ENCODE peak calls at places on chromosome X, in four cellular contexts. N is epithelial cell of esophagus, E is AG04450, Z is WERI-Rb-1. I is an unnamed sample.

GRCh38 chrX:134258202-134258601 is 21.2 kb downstream of the CCDC160 start:
- DNase-seq in Z (no peak), E (no peak), N (no peak), I (no peak)

GRCh38 chrX:340641-341423 is 22.2 kb upstream of the GTPBP6 start:
- DNase-seq in N (no peak), E (no peak), Z (peak), I (no peak)

GRCh38 chrX:38278682-38279081 is 48.6 kb downstream of the RPGR start:
- DNase-seq in E (no peak), Z (no peak), N (no peak), I (peak)

GRCh38 chrX:27254663-27255062 is 208.5 kb downstream of the PPP4R3C start:
- DNase-seq in Z (no peak), N (no peak), E (no peak), I (no peak)

GRCh38 chrX:151692825-151693224 is 2.4 kb upstream of the PRRG3 start:
- DNase-seq in N (no peak), E (no peak), Z (no peak), I (no peak)

GRCh38 chrX:1249101-1249887 is 19.3 kb upstream of the CSF2RA start:
- DNase-seq in N (peak), E (no peak), Z (peak), I (no peak)

GRCh38 chrX:97310373-97310772 is 426.7 kb downstream of the RPA4 start:
- DNase-seq in Z (no peak), E (no peak), N (peak), I (no peak)

GRCh38 chrX:12950851-12951589 is 23.9 kb upstream of the TMSB4X start:
- DNase-seq in Z (peak), N (no peak), E (no peak), I (no peak)

GRCh38 chrX:77900688-77901087 is 1.4 kb downstream of the COX7B start:
- DNase-seq in Z (no peak), E (no peak), N (peak), I (no peak)

GRCh38 chrX:16778545-16778944 is 7.7 kb upstream of the TXLNG start:
- DNase-seq in N (no peak), Z (no peak), E (no peak), I (no peak)

GRCh38 chrX:40099046-40099968 is 1.5 kb upstream of the BCOR start:
- DNase-seq in Z (peak), N (no peak), E (no peak), I (no peak)

GRCh38 chrX:12245650-12246645 is 107.7 kb downstream of the FRMPD4 start:
- DNase-seq in E (no peak), Z (no peak), N (no peak), I (peak)

GRCh38 chrX:104334971-104335370 is 80.2 kb upstream of the ESX1 start:
- DNase-seq in E (no peak), N (no peak), Z (no peak), I (no peak)

GRCh38 chrX:83934220-83934619 is 73.3 kb downstream of the CYLC1 start:
- DNase-seq in N (no peak), E (no peak), Z (no peak), I (no peak)

GRCh38 chrX:19024366-19024765 is 40.5 kb upstream of the PHKA2 start:
- DNase-seq in N (no peak), E (no peak), Z (no peak), I (no peak)

GRCh38 chrX:84046403-84046984 is 141.5 kb downstream of the RPS6KA6 start:
- DNase-seq in E (no peak), N (peak), Z (peak), I (no peak)

GRCh38 chrX:135185795-135186443 is 14.7 kb upstream of the CT55 start:
- DNase-seq in Z (peak), E (peak), N (peak), I (peak)

GRCh38 chrX:117093319-117093718 is 630.5 kb upstream of the CT83 start:
- DNase-seq in E (no peak), N (no peak), Z (no peak), I (no peak)

GRCh38 chrX:25012433-25012735 is 3.4 kb downstream of the ARX start:
- DNase-seq in E (no peak), N (no peak), Z (no peak), I (no peak)

GRCh38 chrX:981791-982626 is 230.4 kb downstream of the CRLF2 start:
- DNase-seq in Z (no peak), N (no peak), E (no peak), I (no peak)

GRCh38 chrX:101051549-101052302 is at the start of gene TRMT2B:
- DNase-seq in E (peak), Z (peak), N (peak), I (no peak)

GRCh38 chrX:131677655-131678628 is 134.1 kb downstream of the OR13H1 start:
- DNase-seq in Z (peak), N (peak), E (no peak), I (no peak)

GRCh38 chrX:48025561-48025960 is 18.8 kb downstream of the SPACA5 start:
- DNase-seq in N (peak), E (peak), Z (peak), I (no peak)

GRCh38 chrX:69093960-69094935 is 71.0 kb downstream of the PJA1 start:
- DNase-seq in E (no peak), N (peak), Z (peak), I (peak)

GRCh38 chrX:150543230-150544155 is 24.9 kb upstream of the MTM1 start:
- DNase-seq in Z (peak), N (no peak), E (no peak), I (no peak)

GRCh38 chrX:103211012-103211715 is 3.7 kb upstream of the BEX4 start:
- DNase-seq in Z (peak), N (peak), E (no peak), I (no peak)

GRCh38 chrX:42930951-42931350 is 153.0 kb upstream of the PPP1R2C start:
- DNase-seq in E (no peak), Z (no peak), N (no peak), I (no peak)

GRCh38 chrX:150049647-150050046 is 111.4 kb upstream of the EOLA2 start:
- DNase-seq in E (peak), N (no peak), Z (no peak), I (no peak)

GRCh38 chrX:38282044-38282443 is 45.3 kb downstream of the RPGR start:
- DNase-seq in Z (no peak), N (no peak), E (no peak), I (no peak)

GRCh38 chrX:48573690-48574269 is 504 bp upstream of the RBM3 start:
- DNase-seq in N (no peak), Z (no peak), E (no peak), I (no peak)

GRCh38 chrX:15146515-15146914 is 123.4 kb downstream of the ASB9 start:
- DNase-seq in Z (peak), E (no peak), N (peak), I (no peak)

GRCh38 chrX:33183366-33183765 is 28.0 kb downstream of the DMD start:
- DNase-seq in Z (no peak), N (no peak), E (peak), I (no peak)

GRCh38 chrX:153477458-153477857 is 7.1 kb upstream of the HAUS7 start:
- DNase-seq in Z (no peak), E (no peak), N (no peak), I (no peak)

GRCh38 chrX:42094208-42094607 is 170.9 kb upstream of the CASK start:
- DNase-seq in Z (no peak), N (no peak), E (no peak), I (no peak)

GRCh38 chrX:128846385-128846784 is 676.9 kb downstream of the SMARCA1 start:
- DNase-seq in N (no peak), E (no peak), Z (no peak), I (no peak)

GRCh38 chrX:138765061-138765460 is 53.5 kb upstream of the FGF13 start:
- DNase-seq in N (peak), Z (no peak), E (no peak), I (no peak)

GRCh38 chrX:119189115-119189514 is 47.0 kb upstream of the PGRMC1 start:
- DNase-seq in E (no peak), N (no peak), Z (no peak), I (no peak)

GRCh38 chrX:119190736-119191282 is 45.3 kb upstream of the PGRMC1 start:
- DNase-seq in N (no peak), E (no peak), Z (no peak), I (no peak)

GRCh38 chrX:119190251-119190651 is 45.8 kb upstream of the PGRMC1 start:
- DNase-seq in Z (no peak), E (no peak), N (no peak), I (no peak)

GRCh38 chrX:119189586-119189985 is 46.5 kb upstream of the PGRMC1 start:
- DNase-seq in N (no peak), Z (no peak), E (no peak), I (peak)

GRCh38 chrX:119194631-119195030 is 41.5 kb upstream of the PGRMC1 start:
- DNase-seq in Z (no peak), N (peak), E (no peak), I (peak)
- TF ChIP-seq CTCF in Z (peak), N (no peak), E (peak), I (no peak)

GRCh38 chrX:53440101-53440500 is 5.9 kb upstream of the HSD17B10 start:
- DNase-seq in E (no peak), N (no peak), Z (no peak), I (no peak)

GRCh38 chrX:53437211-53437610 is 3.0 kb upstream of the HSD17B10 start:
- DNase-seq in N (no peak), Z (no peak), E (no peak), I (no peak)

GRCh38 chrX:53438832-53439230 is 4.7 kb upstream of the HSD17B10 start:
- DNase-seq in E (no peak), Z (no peak), N (no peak), I (no peak)

GRCh38 chrX:53435997-53436396 is 1.8 kb upstream of the HSD17B10 start:
- DNase-seq in N (peak), Z (peak), E (no peak), I (no peak)

DNA sequence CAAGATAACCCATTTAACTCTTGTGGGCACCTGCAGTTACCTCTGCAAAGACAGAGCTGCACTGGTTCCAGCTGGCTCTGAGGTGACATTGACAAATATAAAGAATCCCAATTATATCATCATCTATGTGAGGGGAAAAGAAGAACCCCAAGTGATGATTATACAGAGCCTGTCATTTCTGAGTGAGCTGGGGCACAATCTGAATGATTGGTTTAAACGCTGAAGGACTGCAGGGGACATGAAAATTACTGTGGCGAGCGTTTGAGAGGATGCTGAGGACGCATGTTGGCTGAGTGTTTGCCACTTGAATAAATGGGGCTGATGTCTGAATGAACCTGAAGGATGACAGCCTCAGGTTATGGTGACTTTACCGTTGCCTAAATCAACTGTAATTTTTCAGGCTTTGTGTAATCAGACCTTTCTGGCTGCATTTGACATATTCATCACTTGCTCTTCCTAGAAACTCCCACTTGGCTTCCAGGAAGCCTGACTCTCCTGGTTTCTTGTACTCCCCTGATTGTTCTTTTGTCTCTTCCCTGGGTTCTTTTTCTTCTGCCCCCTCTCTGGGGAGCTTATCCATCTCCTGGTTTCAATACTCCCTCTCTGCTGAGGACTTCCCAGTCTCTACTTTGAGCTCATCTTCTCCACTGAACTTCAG is 4.1 kb upstream of the HSD17B10 start:
- DNase-seq in E (no peak), N (no peak), Z (no peak), I (no peak)
- H3K4me3 ChIP-seq in E (no peak), N (no peak), Z (no peak), I (no peak)

DNA sequence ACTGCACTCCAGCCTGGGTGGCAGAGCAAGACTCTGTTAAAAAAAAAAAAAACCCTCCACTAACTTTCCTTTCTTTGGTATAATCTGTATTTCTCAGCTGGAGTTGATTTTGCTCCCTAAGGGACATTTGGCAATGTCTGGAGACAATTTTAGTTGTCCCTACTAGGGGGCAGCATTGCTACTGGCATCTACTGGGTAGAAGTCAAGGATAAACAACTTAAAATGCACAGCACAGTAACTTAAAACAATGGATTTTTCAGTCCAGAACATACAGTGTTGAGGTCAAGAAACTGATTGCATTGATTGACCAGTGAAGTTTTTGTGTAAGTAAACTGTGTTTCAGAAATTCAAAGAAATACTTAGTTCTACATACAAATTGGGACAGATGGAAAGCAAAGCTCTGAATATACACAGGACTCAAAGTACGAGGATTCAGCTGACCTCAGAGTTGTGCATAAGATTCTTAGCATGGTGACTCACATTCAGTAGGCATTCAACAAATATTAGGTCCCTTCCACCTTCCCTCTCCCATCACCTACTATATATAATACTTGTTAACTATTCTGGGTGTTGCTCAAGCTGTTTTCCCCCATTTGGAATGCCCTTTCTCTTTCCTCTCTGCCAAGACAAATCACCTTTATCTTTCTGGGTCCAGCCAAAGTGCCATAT is 8.8 kb downstream of the DDX53 start:
- DNase-seq in Z (no peak), E (no peak), N (peak), I (no peak)
- TF ChIP-seq CTCF in Z (peak), E (peak), N (peak), I (peak)

GRCh38 chrX:51395807-51396728 is 63.4 kb downstream of the NUDT10 start:
- DNase-seq in E (no peak), Z (no peak), N (peak), I (no peak)

GRCh38 chrX:51395474-51395806 is 62.8 kb downstream of the NUDT10 start:
- DNase-seq in N (no peak), E (no peak), Z (no peak), I (no peak)
- H3K4me3 ChIP-seq in N (no peak), E (no peak), Z (no peak), I (no peak)

I was measured in AG09309.